ENCODE peak calls at places on chromosomes 11 and 22, in five cellular contexts. N is pancreas, W is NCI-H1105, C is GM13977, P is osteocyte. Z is an unnamed sample.

GRCh38 chr11:63508009-63508408 is 2.1 kb downstream of the LGALS12 start:
- DNase-seq in N (peak; percentile 71), W (no peak), C (no peak), P (no peak), Z (peak; percentile 79)

GRCh38 chr11:126008956-126009355 is 53.7 kb downstream of the CDON start:
- DNase-seq in N (no peak), W (no peak), C (no peak), P (no peak), Z (no peak)

GRCh38 chr22:31520036-31520435 is 23.7 kb downstream of the SFI1 start:
- DNase-seq in N (no peak), W (no peak), C (peak; percentile 26), P (no peak), Z (no peak)

GRCh38 chr22:27045103-27045940 is 387.9 kb downstream of the MIAT start:
- DNase-seq in N (peak; percentile 26), W (no peak), C (no peak), P (no peak), Z (no peak)

GRCh38 chr11:45145421-45146071 is 893 bp upstream of the PRDM11 start:
- DNase-seq in N (peak; percentile 29), W (no peak), C (no peak), P (peak; percentile 79), Z (no peak)

GRCh38 chr11:128029219-128029722 is 558.1 kb downstream of the ETS1 start:
- DNase-seq in N (no peak), W (peak; percentile 22), C (no peak), P (no peak), Z (no peak)

GRCh38 chr11:35183526-35183925 is 44.6 kb downstream of the CD44 start:
- DNase-seq in N (no peak), W (no peak), C (no peak), P (no peak), Z (no peak)

GRCh38 chr22:36745301-36745995 is 30.5 kb downstream of the IFT27 start:
- DNase-seq in N (no peak), W (no peak), C (no peak), P (peak; percentile 80), Z (no peak)

GRCh38 chr11:92753161-92753560 is 216.3 kb upstream of the MTNR1B start:
- DNase-seq in N (no peak), W (no peak), C (no peak), P (no peak), Z (no peak)

GRCh38 chr11:104320091-104320490 is 156.1 kb upstream of the PDGFD start:
- DNase-seq in N (no peak), W (no peak), C (no peak), P (no peak), Z (no peak)

Z was measured in hypothalamus.